ENCODE peak calls at places on chromosomes 13 and 19, in four cellular contexts. U is pancreas; Z is stimulated activated CD4-positive, alpha-beta T cell treated with anti-CD3 and anti-CD28 coated beads, Interleukin-4, amount 100 ng/mL, for 48 hours; H is activated CD4-positive, alpha-beta T cell treated with anti-CD3 and anti-CD28 coated beads, Interleukin-2, amount 50 U/mL, for 1 hour. Q is an unnamed sample.

GRCh38 chr19:41411682-41412265 is 14.2 kb downstream of the BCKDHA start:
- DNase-seq in U (no peak), Z (no peak), H (no peak), Q (no peak)

GRCh38 chr13:100361504-100361903 is 227.1 kb downstream of the GGACT start:
- DNase-seq in U (no peak), Z (no peak), H (no peak), Q (no peak)

GRCh38 chr13:35460061-35460460 is 16.4 kb downstream of the MAB21L1 start:
- DNase-seq in U (no peak), Z (no peak), H (no peak), Q (no peak)

GRCh38 chr19:45761714-45762113 is 7.3 kb downstream of the SIX5 start:
- DNase-seq in U (peak), Z (no peak), H (no peak), Q (no peak)

GRCh38 chr13:112132619-112133018 is 65.7 kb downstream of the SOX1 start:
- DNase-seq in U (no peak), Z (no peak), H (no peak), Q (no peak)

GRCh38 chr13:72960541-72960940 is 98.3 kb upstream of the KLF5 start:
- DNase-seq in U (no peak), Z (no peak), H (no peak), Q (no peak)

GRCh38 chr19:51712461-51713081 is 11.2 kb downstream of the HAS1 start:
- DNase-seq in U (no peak), Z (no peak), H (no peak), Q (no peak)

GRCh38 chr13:45269204-45269603 is 68.4 kb upstream of the KCTD4 start:
- DNase-seq in U (no peak), Z (no peak), H (no peak), Q (no peak)

GRCh38 chr19:38044267-38045111 is 137.5 kb downstream of the SIPA1L3 start:
- DNase-seq in U (no peak), Z (no peak), H (no peak), Q (no peak)

GRCh38 chr19:29694669-29695627 is 20.1 kb downstream of the C19orf12 start:
- DNase-seq in U (peak), Z (peak), H (peak), Q (peak)

GRCh38 chr13:26919311-26919710 is 158.7 kb upstream of the GPR12 start:
- DNase-seq in U (no peak), Z (no peak), H (no peak), Q (no peak)

GRCh38 chr19:30102666-30103065 is 160.6 kb downstream of the URI1 start:
- DNase-seq in U (no peak), Z (no peak), H (no peak), Q (no peak)

GRCh38 chr19:42129399-42130253 is 2.6 kb downstream of the POU2F2 start:
- DNase-seq in U (no peak), Z (no peak), H (no peak), Q (no peak)

GRCh38 chr19:8158411-8159074 is 9.2 kb upstream of the FBN3 start:
- DNase-seq in U (peak), Z (peak), H (peak), Q (peak)

GRCh38 chr13:50400930-50401553 is 385.8 kb downstream of the KCNRG start:
- DNase-seq in U (no peak), Z (no peak), H (no peak), Q (no peak)

GRCh38 chr19:44684892-44685847 is 13.8 kb upstream of the CEACAM16 start:
- DNase-seq in U (no peak), Z (no peak), H (no peak), Q (peak)

GRCh38 chr19:40701758-40702157 is 11.3 kb upstream of the NUMBL start:
- DNase-seq in U (no peak), Z (no peak), H (no peak), Q (no peak)

GRCh38 chr13:61727714-61728275 is 312.1 kb upstream of the PCDH20 start:
- DNase-seq in U (no peak), Z (no peak), H (no peak), Q (no peak)